ENCODE peak calls at places on chromosomes 12 and 14, in nine cellular contexts. S, T, G, K, Y, X, P, R and Q are unnamed samples.

GRCh38 chr12:55797068-55797467 is 20.5 kb downstream of the SARNP start:
- DNase-seq in S (no peak), T (peak), G (no peak), K (no peak), Y (no peak), X (peak), P (no peak), R (no peak), Q (peak)

GRCh38 chr14:71734076-71734475 is 198.2 kb upstream of the RGS6 start:
- DNase-seq in S (no peak), T (no peak), G (no peak), K (no peak), Y (no peak), X (no peak), P (no peak), R (no peak), Q (no peak)

GRCh38 chr14:76951149-76951548 is 77.4 kb downstream of the IRF2BPL start:
- DNase-seq in S (no peak), T (peak), G (no peak), K (no peak), Y (no peak), X (no peak), P (no peak), R (no peak), Q (no peak)

GRCh38 chr14:75141062-75141461 is 14.2 kb upstream of the NEK9 start:
- DNase-seq in S (no peak), T (no peak), G (no peak), K (no peak), Y (no peak), X (no peak), P (no peak), R (no peak), Q (no peak)

GRCh38 chr14:36215217-36215598 is 38.7 kb upstream of the PTCSC3 start:
- DNase-seq in S (no peak), T (no peak), G (no peak), K (no peak), Y (no peak), X (no peak), P (no peak), R (no peak), Q (no peak)

GRCh38 chr14:73712540-73713141 is 1.5 kb downstream of the PNMA1 start:
- DNase-seq in S (no peak), T (no peak), G (no peak), K (no peak), Y (no peak), X (no peak), P (no peak), R (no peak), Q (peak)

GRCh38 chr14:76541594-76542219 is 165.8 kb downstream of the ESRRB start:
- DNase-seq in S (no peak), T (no peak), G (no peak), K (no peak), Y (no peak), X (no peak), P (no peak), R (no peak), Q (no peak)

GRCh38 chr12:56716458-56716857 is 8.6 kb downstream of the NACA start:
- DNase-seq in S (no peak), T (no peak), G (no peak), K (no peak), Y (no peak), X (no peak), P (no peak), R (no peak), Q (no peak)

GRCh38 chr12:76881152-76881551 is 2.3 kb upstream of the CSRP2 start:
- DNase-seq in S (no peak), T (no peak), G (no peak), K (no peak), Y (no peak), X (no peak), P (no peak), R (no peak), Q (no peak)